ENCODE peak calls at places on chromosomes 7 and 10, in seven cellular contexts. M, P, V, C, G, H and K are unnamed samples.

GRCh38 chr7:29346574-29346973 is 152.0 kb downstream of the CHN2 start:
- DNase-seq in M (no peak), P (no peak), V (no peak), C (no peak), G (no peak), H (no peak), K (peak)

GRCh38 chr10:52229271-52229931 is 84.7 kb upstream of the DKK1 start:
- DNase-seq in M (peak), P (no peak), V (peak), C (no peak), G (no peak), H (no peak), K (peak)

GRCh38 chr7:130733866-130734524 is at the start of gene KLF14:
- DNase-seq in M (peak), P (no peak), V (no peak), C (peak), G (no peak), H (peak), K (peak)

GRCh38 chr10:86308056-86308455 is 58.5 kb downstream of the GRID1 start:
- DNase-seq in M (no peak), P (no peak), V (no peak), C (no peak), G (no peak), H (no peak), K (no peak)

GRCh38 chr7:108497082-108497725 is 28.7 kb downstream of the PNPLA8 start:
- DNase-seq in M (peak), P (no peak), V (peak), C (peak), G (peak), H (no peak), K (peak)

GRCh38 chr7:26860361-26860760 is 4.0 kb downstream of the SKAP2 start:
- DNase-seq in M (no peak), P (no peak), V (no peak), C (no peak), G (no peak), H (no peak), K (peak)

GRCh38 chr7:135242096-135242684 is 8.6 kb downstream of the STRA8 start:
- DNase-seq in M (no peak), P (no peak), V (no peak), C (no peak), G (no peak), H (no peak), K (no peak)

GRCh38 chr7:153414288-153414629 is 637.9 kb upstream of the DPP6 start:
- DNase-seq in M (no peak), P (no peak), V (no peak), C (no peak), G (no peak), H (no peak), K (no peak)

GRCh38 chr7:121503039-121503438 is 106.9 kb upstream of the FAM3C start:
- DNase-seq in M (no peak), P (no peak), V (no peak), C (no peak), G (no peak), H (no peak), K (no peak)

GRCh38 chr7:157769016-157769869 is 432.4 kb downstream of the DNAJB6 start:
- DNase-seq in M (no peak), P (no peak), V (no peak), C (no peak), G (no peak), H (no peak), K (no peak)

GRCh38 chr10:60943372-60944158 is 420 bp downstream of the RHOBTB1 start:
- DNase-seq in M (peak), P (no peak), V (peak), C (peak), G (peak), H (peak), K (peak)

GRCh38 chr7:156005202-156005821 is 193.0 kb upstream of the SHH start:
- DNase-seq in M (no peak), P (no peak), V (no peak), C (no peak), G (no peak), H (no peak), K (no peak)

GRCh38 chr10:49076741-49077521 is 38.4 kb downstream of the VSTM4 start:
- DNase-seq in M (no peak), P (no peak), V (peak), C (no peak), G (no peak), H (no peak), K (no peak)

GRCh38 chr10:46079831-46080585 is 33.9 kb upstream of the MSMB start:
- DNase-seq in M (no peak), P (no peak), V (no peak), C (no peak), G (no peak), H (no peak), K (no peak)

GRCh38 chr10:7766241-7766640 is 21.6 kb downstream of the KIN start:
- DNase-seq in M (no peak), P (no peak), V (no peak), C (no peak), G (no peak), H (no peak), K (no peak)

GRCh38 chr7:1463685-1464223 is 4.5 kb upstream of the MICALL2 start:
- DNase-seq in M (no peak), P (no peak), V (no peak), C (no peak), G (no peak), H (no peak), K (no peak)

GRCh38 chr7:55152490-55152889 is 133.7 kb downstream of the EGFR start:
- DNase-seq in M (no peak), P (no peak), V (no peak), C (no peak), G (no peak), H (no peak), K (no peak)

GRCh38 chr7:143936087-143937009 is 1.3 kb downstream of the OR2F2 start:
- DNase-seq in M (peak), P (peak), V (peak), C (peak), G (no peak), H (no peak), K (peak)

GRCh38 chr10:93999401-93999851 is 5.7 kb downstream of the PLCE1 start:
- DNase-seq in M (peak), P (peak), V (peak), C (peak), G (no peak), H (peak), K (no peak)

GRCh38 chr7:44541-44896 is 147.9 kb upstream of the FAM20C start:
- DNase-seq in M (no peak), P (no peak), V (no peak), C (no peak), G (no peak), H (no peak), K (no peak)

GRCh38 chr7:2224491-2224928 is 8.2 kb downstream of the MAD1L1 start:
- DNase-seq in M (no peak), P (no peak), V (no peak), C (no peak), G (no peak), H (no peak), K (no peak)

GRCh38 chr10:131831561-131831960 is 69.2 kb upstream of the PPP2R2D start:
- DNase-seq in M (no peak), P (no peak), V (no peak), C (no peak), G (no peak), H (no peak), K (no peak)

GRCh38 chr10:132302911-132303310 is 4.8 kb downstream of the STK32C start:
- DNase-seq in M (no peak), P (no peak), V (no peak), C (no peak), G (no peak), H (no peak), K (no peak)

GRCh38 chr10:86667421-86668181 is 710 bp upstream of the LDB3 start:
- DNase-seq in M (no peak), P (no peak), V (no peak), C (no peak), G (no peak), H (peak), K (no peak)

GRCh38 chr7:110889363-110889762 is 201.6 kb upstream of the LRRN3 start:
- DNase-seq in M (no peak), P (no peak), V (no peak), C (no peak), G (no peak), H (no peak), K (no peak)

GRCh38 chr10:86871563-86872183 is 85.7 kb downstream of the MMRN2 start:
- DNase-seq in M (no peak), P (no peak), V (peak), C (no peak), G (no peak), H (no peak), K (no peak)

GRCh38 chr7:30988346-30989005 is 24.7 kb downstream of the GHRHR start:
- DNase-seq in M (no peak), P (no peak), V (no peak), C (peak), G (no peak), H (peak), K (peak)

GRCh38 chr10:87603196-87603595 is 56.5 kb upstream of the PAPSS2 start:
- DNase-seq in M (no peak), P (no peak), V (no peak), C (no peak), G (no peak), H (no peak), K (peak)

GRCh38 chr10:20185116-20185515 is 368.9 kb downstream of the PLXDC2 start:
- DNase-seq in M (peak), P (no peak), V (peak), C (no peak), G (no peak), H (no peak), K (no peak)

GRCh38 chr7:132225216-132226030 is 350.8 kb downstream of the PLXNA4 start:
- DNase-seq in M (no peak), P (no peak), V (no peak), C (no peak), G (peak), H (peak), K (no peak)

GRCh38 chr10:89242340-89242680 is 9.3 kb downstream of the LIPA start:
- DNase-seq in M (no peak), P (no peak), V (no peak), C (no peak), G (no peak), H (no peak), K (peak)

GRCh38 chr10:32256613-32257437 is 90.1 kb downstream of the EPC1 start:
- DNase-seq in M (peak), P (no peak), V (no peak), C (peak), G (peak), H (peak), K (peak)

GRCh38 chr7:31782411-31782991 is 95.5 kb downstream of the PPP1R17 start:
- DNase-seq in M (peak), P (no peak), V (peak), C (peak), G (peak), H (no peak), K (peak)

GRCh38 chr10:7316839-7317238 is 94.0 kb downstream of the SFMBT2 start:
- DNase-seq in M (no peak), P (no peak), V (no peak), C (no peak), G (no peak), H (no peak), K (no peak)

GRCh38 chr10:94403034-94403822 is 887 bp downstream of the TBC1D12 start:
- DNase-seq in M (peak), P (no peak), V (peak), C (peak), G (peak), H (peak), K (peak)

GRCh38 chr7:17058568-17058967 is 176.8 kb upstream of the AGR3 start:
- DNase-seq in M (peak), P (no peak), V (peak), C (no peak), G (no peak), H (no peak), K (no peak)

GRCh38 chr10:1183033-1183396 is 126.8 kb downstream of the WDR37 start:
- DNase-seq in M (no peak), P (no peak), V (no peak), C (no peak), G (no peak), H (no peak), K (no peak)

GRCh38 chr10:65620404-65621048 is 1305.3 kb upstream of the LRRTM3 start:
- DNase-seq in M (no peak), P (no peak), V (peak), C (no peak), G (no peak), H (no peak), K (peak)

GRCh38 chr7:151017953-151018420 is 6.3 kb downstream of the ATG9B start:
- DNase-seq in M (peak), P (no peak), V (no peak), C (peak), G (peak), H (peak), K (peak)

GRCh38 chr7:151017370-151017952 is 6.8 kb downstream of the ATG9B start:
- DNase-seq in M (no peak), P (no peak), V (no peak), C (no peak), G (no peak), H (no peak), K (no peak)

GRCh38 chr7:151018421-151019129 is 5.7 kb downstream of the ATG9B start:
- DNase-seq in M (peak), P (no peak), V (no peak), C (no peak), G (no peak), H (no peak), K (peak)

GRCh38 chr7:151019130-151019447 is 5.2 kb downstream of the ATG9B start:
- DNase-seq in M (no peak), P (no peak), V (no peak), C (no peak), G (no peak), H (no peak), K (no peak)

DNA sequence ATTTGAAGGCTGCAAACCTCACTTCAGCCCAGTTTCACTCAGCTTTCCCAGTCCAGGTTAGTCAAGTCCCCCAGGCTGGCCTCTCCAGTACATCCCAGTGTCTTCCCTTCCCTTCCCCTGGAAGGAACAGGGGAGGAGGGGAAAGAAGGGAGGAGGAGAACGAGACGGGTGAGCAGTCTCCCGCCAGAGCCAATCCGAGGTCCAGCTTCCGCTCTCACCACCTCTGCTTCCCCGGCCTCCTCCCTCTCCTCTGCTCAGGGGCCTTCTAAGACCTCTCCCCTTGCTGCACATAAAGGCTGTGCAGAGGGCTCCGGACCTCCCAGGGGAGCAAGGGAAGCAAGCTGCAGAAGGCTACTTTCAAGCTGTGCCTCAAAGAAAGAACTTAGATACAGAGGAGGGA is 4.1 kb downstream of the ATG9B start:
- DNase-seq in M (no peak), P (no peak), V (no peak), C (no peak), G (no peak), H (no peak), K (no peak)
- H3K4me3 ChIP-seq in M (no peak), P (no peak), V (no peak), C (no peak), G (no peak), H (no peak), K (no peak)

DNA sequence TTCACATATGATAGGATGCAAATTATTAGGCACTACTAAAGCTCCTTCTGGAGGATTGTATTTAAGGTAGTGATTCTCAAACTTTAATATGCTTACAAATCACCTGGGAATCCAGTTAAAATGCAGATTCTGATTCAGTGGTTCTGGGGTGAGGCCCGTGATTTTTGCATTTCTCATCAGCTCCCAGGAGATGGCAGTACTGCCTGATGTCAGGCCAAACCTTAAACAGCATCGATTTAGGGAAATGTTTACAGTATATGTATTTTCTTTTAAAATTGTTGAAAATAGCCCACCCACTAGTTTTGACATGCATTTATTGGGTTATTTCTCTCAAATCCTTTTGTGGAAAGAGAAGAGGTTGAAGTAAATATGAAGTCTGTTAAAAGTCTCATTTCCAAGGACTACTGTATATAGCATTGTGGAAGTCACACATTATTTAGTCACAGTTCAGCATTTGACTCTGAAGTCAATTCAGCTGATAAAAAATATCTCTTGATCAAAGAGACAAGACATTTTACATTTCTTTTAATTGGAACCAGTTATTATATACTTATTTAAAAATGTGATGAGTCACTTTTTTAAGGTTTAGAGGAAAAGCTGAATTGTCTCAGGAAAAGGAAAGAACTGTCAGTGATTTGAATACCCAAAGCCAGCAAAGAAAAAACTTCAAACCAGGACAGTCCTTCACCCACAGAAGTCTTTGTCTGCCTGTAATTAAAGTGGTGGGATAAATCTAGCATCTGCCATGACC is 21.2 kb upstream of the HBP1 start:
- DNase-seq in M (peak), P (no peak), V (no peak), C (peak), G (peak), H (no peak), K (peak)
- H3K4me3 ChIP-seq in M (no peak), P (no peak), V (peak), C (no peak), G (peak), H (peak), K (no peak)

DNA sequence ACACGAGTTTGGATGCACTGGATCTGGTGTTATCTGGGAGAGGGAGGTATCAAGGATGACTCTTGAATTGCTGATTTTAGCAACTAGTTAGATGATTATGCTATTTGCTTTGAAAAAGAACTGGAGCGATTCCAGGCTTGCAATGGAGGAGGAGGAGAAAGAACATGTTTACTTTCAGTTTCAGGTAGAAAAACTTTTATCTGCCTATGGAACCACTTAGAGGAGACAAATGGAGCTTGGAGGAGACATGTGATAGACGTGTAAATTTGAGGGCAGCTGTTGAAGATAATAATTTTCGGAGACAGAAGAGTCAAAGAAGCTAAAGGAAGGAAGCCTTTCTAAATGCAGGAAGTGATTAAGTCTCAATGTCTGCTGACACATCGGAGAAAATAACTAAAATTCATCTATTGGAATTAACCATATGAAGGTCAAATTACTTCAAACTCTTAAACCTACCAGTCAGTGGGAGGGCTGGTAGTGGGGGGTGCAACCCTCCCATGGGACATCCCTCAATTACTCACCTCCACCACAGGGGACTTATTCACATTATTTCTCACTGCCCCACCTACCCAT is 56.4 kb upstream of the GNAI1 start:
- DNase-seq in M (peak), P (no peak), V (peak), C (no peak), G (peak), H (no peak), K (peak)
- H3K4me3 ChIP-seq in M (peak), P (no peak), V (no peak), C (no peak), G (peak), H (peak), K (peak)

GRCh38 chr7:140542226-140542625 is 62.9 kb upstream of the MKRN1 start:
- DNase-seq in M (peak), P (no peak), V (peak), C (no peak), G (no peak), H (peak), K (no peak)
- H3K4me3 ChIP-seq in M (no peak), P (no peak), V (peak), C (no peak), G (peak), H (no peak), K (no peak)

DNA sequence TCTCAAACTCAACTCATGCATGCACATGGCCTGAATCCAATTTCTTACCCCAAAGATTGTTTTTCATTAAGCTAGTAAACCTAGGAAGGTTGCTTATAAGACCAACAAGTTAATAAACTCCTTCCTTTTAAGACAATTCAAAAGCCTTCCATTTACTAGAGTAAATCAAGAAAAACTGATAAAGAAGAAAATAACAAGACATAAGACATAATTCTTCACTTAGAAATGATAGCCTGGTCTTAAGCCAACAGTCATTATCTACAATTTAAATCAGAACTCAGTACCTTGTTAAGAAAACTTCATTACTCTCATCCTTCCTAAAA is 69.1 kb downstream of the GLI3 start:
- DNase-seq in M (no peak), P (no peak), V (no peak), C (no peak), G (no peak), H (no peak), K (no peak)
- H3K4me3 ChIP-seq in M (no peak), P (no peak), V (no peak), C (no peak), G (no peak), H (no peak), K (no peak)